ENCODE peak calls at places on chromosomes 7 and 10, in four cellular contexts. H, T, L and Z are unnamed samples.

GRCh38 chr7:139660317-139661042 is 117.3 kb downstream of the HIPK2 start:
- DNase-seq in H (no peak), T (no peak), L (no peak), Z (no peak)

GRCh38 chr10:87660484-87661133 is 931 bp downstream of the PAPSS2 start:
- DNase-seq in H (no peak), T (no peak), L (no peak), Z (no peak)

GRCh38 chr7:11026452-11027359 is 53.0 kb downstream of the PHF14 start:
- DNase-seq in H (no peak), T (no peak), L (no peak), Z (no peak)

GRCh38 chr7:18180685-18181084 is 153.0 kb upstream of the PRPS1L1 start:
- DNase-seq in H (no peak), T (no peak), L (no peak), Z (no peak)

GRCh38 chr7:98289333-98289875 is 7.9 kb downstream of the BRI3 start:
- DNase-seq in H (no peak), T (no peak), L (no peak), Z (no peak)

GRCh38 chr10:79074732-79075131 is 6.0 kb downstream of the ZMIZ1 start:
- DNase-seq in H (no peak), T (no peak), L (no peak), Z (no peak)

GRCh38 chr7:23696916-23697441 is 13.0 kb upstream of the STK31 start:
- DNase-seq in H (no peak), T (peak; percentile 55), L (peak; percentile 74), Z (peak; percentile 72)

GRCh38 chr10:15744217-15744865 is 24.6 kb upstream of the ITGA8 start:
- DNase-seq in H (peak; percentile 34), T (peak; percentile 47), L (peak; percentile 67), Z (peak; percentile 64)

GRCh38 chr10:80182986-80183385 is 22.4 kb downstream of the ANXA11 start:
- DNase-seq in H (no peak), T (no peak), L (no peak), Z (no peak)

GRCh38 chr7:155850730-155851678 is 38.7 kb upstream of the SHH start:
- DNase-seq in H (no peak), T (no peak), L (no peak), Z (no peak)

GRCh38 chr7:5525271-5526189 is 101.9 kb upstream of the TNRC18 start:
- DNase-seq in H (no peak), T (no peak), L (no peak), Z (no peak)

GRCh38 chr10:16640153-16640552 is 118.5 kb upstream of the C1QL3 start:
- DNase-seq in H (no peak), T (no peak), L (no peak), Z (no peak)

GRCh38 chr10:49654036-49654693 is 25.3 kb upstream of the C10orf53 start:
- DNase-seq in H (no peak), T (no peak), L (no peak), Z (no peak)
- TF ChIP-seq CTCF in H (no peak), T (no peak), L (no peak), Z (no peak)

DNA sequence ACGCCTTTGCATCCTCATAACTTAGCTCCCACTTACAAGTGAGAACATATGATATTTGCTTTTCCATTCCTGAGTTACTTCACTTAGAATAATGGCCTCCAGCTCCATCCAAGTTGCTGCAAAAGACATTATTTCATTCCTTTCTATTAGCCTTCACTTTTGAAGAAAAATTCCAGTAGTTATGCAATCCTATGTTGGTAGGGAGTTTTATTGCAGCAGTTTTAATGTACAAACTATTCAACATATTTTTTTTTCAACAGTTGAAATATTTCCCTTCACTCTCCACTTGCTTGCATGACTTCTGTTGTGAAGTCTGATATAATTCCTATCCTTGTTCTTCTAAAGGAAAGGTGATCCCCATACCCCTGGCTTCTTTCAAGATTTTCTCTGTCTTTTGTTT is 27.3 kb upstream of the ARHGAP22 start:
- DNase-seq in H (no peak), T (no peak), L (no peak), Z (no peak)
- TF ChIP-seq CTCF in H (no peak), T (no peak), L (no peak), Z (no peak)

DNA sequence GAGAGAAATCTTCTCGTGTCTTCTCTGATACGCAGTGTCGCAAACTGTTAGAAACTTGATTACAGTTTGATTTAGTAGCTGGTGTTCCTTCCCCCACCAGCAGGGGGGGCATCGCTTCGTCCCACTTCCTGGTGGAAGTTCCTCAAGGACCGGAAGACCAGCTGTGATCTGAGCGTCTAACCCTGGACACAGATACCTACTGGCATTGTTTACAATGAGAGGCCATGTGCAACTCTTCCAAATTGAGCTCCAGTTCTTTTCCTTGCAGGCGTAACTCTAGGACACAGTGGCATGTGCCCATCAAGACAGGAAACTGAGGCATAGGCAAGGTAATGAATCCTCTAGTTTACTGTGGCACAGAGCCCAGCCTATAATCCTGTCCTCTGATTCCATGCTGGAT is 219.0 kb downstream of the CCDC3 start:
- DNase-seq in H (peak; percentile 15), T (peak; percentile 66), L (peak; percentile 68), Z (peak; percentile 55)
- TF ChIP-seq CTCF in H (peak; percentile 81), T (peak; percentile 60), L (peak; percentile 90), Z (peak; percentile 62)

GRCh38 chr7:6558837-6559236 is 7.6 kb upstream of the GRID2IP start:
- DNase-seq in H (no peak), T (peak; percentile 87), L (peak; percentile 45), Z (peak; percentile 44)
- TF ChIP-seq CTCF in H (peak; percentile 54), T (peak; percentile 46), L (peak; percentile 29), Z (peak; percentile 45)

GRCh38 chr10:121681171-121681752 is 83.0 kb upstream of the FGFR2 start:
- DNase-seq in H (no peak), T (no peak), L (no peak), Z (no peak)
- TF ChIP-seq CTCF in H (no peak), T (no peak), L (no peak), Z (no peak)

GRCh38 chr7:109479388-109479787 is 909.7 kb downstream of the DNAJB9 start:
- DNase-seq in H (no peak), T (no peak), L (no peak), Z (no peak)
- TF ChIP-seq CTCF in H (no peak), T (peak; percentile 30), L (no peak), Z (no peak)

GRCh38 chr10:3898821-3899220 is 113.8 kb upstream of the KLF6 start:
- DNase-seq in H (no peak), T (no peak), L (no peak), Z (no peak)

GRCh38 chr10:3901370-3901769 is 116.4 kb upstream of the KLF6 start:
- DNase-seq in H (no peak), T (no peak), L (no peak), Z (no peak)

GRCh38 chr10:3904419-3904975 is 119.5 kb upstream of the KLF6 start:
- DNase-seq in H (no peak), T (no peak), L (no peak), Z (no peak)

GRCh38 chr10:3902809-3903410 is 117.9 kb upstream of the KLF6 start:
- DNase-seq in H (no peak), T (no peak), L (no peak), Z (no peak)

DNA sequence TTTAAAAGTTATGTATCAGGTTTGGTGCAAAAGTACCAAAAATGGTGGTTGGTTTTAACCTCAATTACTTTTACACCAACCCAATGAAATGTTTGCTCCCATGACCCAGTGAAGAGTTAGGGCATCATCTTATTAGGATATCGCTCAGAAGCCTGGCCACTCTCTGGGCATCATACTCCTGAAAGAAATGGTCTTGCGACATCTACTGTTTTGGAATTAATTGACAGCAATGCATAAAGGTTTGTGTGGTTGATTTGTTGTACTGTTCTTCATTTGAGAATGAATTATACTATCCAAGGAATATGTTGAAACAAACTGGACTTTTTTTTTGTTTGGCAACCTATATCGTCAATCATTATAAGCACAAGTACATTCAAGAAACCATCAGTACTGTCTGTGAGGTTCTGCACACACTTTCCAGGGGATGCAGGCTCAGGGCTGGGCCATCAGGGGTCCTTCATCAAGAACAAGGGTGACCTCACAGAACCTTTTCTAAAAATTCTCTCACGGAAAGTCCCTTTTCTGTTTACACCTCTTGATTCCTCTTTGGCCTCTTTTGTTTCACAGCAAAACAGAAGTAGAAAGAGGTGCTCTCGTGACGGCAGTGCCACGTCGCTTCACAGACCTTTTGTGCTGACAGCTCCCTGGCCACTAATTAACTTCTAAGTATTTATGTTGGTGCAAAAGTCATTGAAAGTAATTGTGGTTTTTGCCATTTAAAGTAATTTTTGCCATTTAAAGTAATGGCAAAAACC is 117.2 kb upstream of the KLF6 start:
- DNase-seq in H (peak; percentile 66), T (no peak), L (no peak), Z (no peak)
- TF ChIP-seq CTCF in H (no peak), T (no peak), L (no peak), Z (no peak)

GRCh38 chr10:12068467-12069269 is at the start of gene DHTKD1:
- DNase-seq in H (peak; percentile 91), T (peak; percentile 99), L (peak; percentile 100), Z (peak; percentile 100)
- TF ChIP-seq CTCF in H (peak; percentile 37), T (peak; percentile 14), L (no peak), Z (peak; percentile 25)